ENCODE peak calls at places on chromosomes 3 and 15, in nine cellular contexts. G is Panc1; T is NCI-H748 treated with DMSO at 0.1 percent for 48 hours; V is T-helper 9 cell; Q is brain microvascular endothelial cell; P is breast epithelium; M is cardiac fibroblast; S is choroid plexus epithelial cell; I is stimulated activated CD4-positive, alpha-beta T cell treated with anti-CD3 and anti-CD28 coated beads, Interleukin-2, amount 100 ng/mL, for 24 hours. D is an unnamed sample.

GRCh38 chr3:15535757-15536156 is 14.3 kb upstream of the COLQ start:
- DNase-seq in G (no peak), T (no peak), V (no peak), Q (no peak), P (no peak), M (no peak), S (peak), I (peak), D (no peak)

GRCh38 chr15:37824717-37825382 is 109.6 kb upstream of the TMCO5A start:
- DNase-seq in G (peak), T (no peak), V (no peak), Q (peak), P (no peak), M (peak), S (peak), I (no peak), D (no peak)

GRCh38 chr3:177060492-177060891 is 136.8 kb downstream of the TBL1XR1 start:
- DNase-seq in G (no peak), T (no peak), V (no peak), Q (no peak), P (no peak), M (no peak), S (no peak), I (no peak), D (no peak)

GRCh38 chr3:184380210-184380626 is 364 bp downstream of the CHRD start:
- DNase-seq in G (no peak), T (no peak), V (peak), Q (no peak), P (no peak), M (peak), S (no peak), I (peak), D (no peak)

GRCh38 chr3:129184396-129184656 is 630 bp upstream of the CNBP start:
- DNase-seq in G (no peak), T (no peak), V (no peak), Q (no peak), P (peak), M (peak), S (peak), I (peak), D (peak)

GRCh38 chr3:135328036-135328435 is 533.0 kb downstream of the EPHB1 start:
- DNase-seq in G (no peak), T (no peak), V (no peak), Q (no peak), P (no peak), M (no peak), S (no peak), I (no peak), D (no peak)

GRCh38 chr3:49668861-49669260 is 5.3 kb upstream of the APEH start:
- DNase-seq in G (no peak), T (no peak), V (no peak), Q (no peak), P (no peak), M (no peak), S (peak), I (no peak), D (no peak)

GRCh38 chr3:99242271-99242670 is 340.8 kb upstream of the DCBLD2 start:
- DNase-seq in G (no peak), T (no peak), V (no peak), Q (peak), P (no peak), M (no peak), S (no peak), I (no peak), D (no peak)

GRCh38 chr3:78757734-78758133 is 1010.1 kb downstream of the ROBO1 start:
- DNase-seq in G (no peak), T (no peak), V (no peak), Q (no peak), P (no peak), M (no peak), S (no peak), I (no peak), D (no peak)

GRCh38 chr3:122681294-122682015 is 816 bp downstream of the PARP14 start:
- DNase-seq in G (no peak), T (no peak), V (no peak), Q (no peak), P (no peak), M (peak), S (no peak), I (peak), D (no peak)

GRCh38 chr3:45506751-45507391 is 87.7 kb upstream of the LIMD1 start:
- DNase-seq in G (no peak), T (no peak), V (no peak), Q (no peak), P (no peak), M (no peak), S (peak), I (no peak), D (no peak)

D was measured in T-helper 22 cell.